ENCODE peak calls at places on chromosomes 5 and 9, in four cellular contexts. One of them, this sample, is unnamed.

GRCh38 chr9:15374310-15374709 is 48.4 kb upstream of the SNAPC3 start:
- DNase-seq in A549: no peak
- DNase-seq in HepG2: no peak
- DNase-seq in ovary: no peak
- DNase-seq in this sample: no peak

GRCh38 chr9:33167949-33168535 is 906 bp upstream of the B4GALT1 start:
- DNase-seq in A549: no peak
- DNase-seq in HepG2: no peak
- DNase-seq in ovary: no peak
- DNase-seq in this sample: no peak

GRCh38 chr5:59569158-59569557 is 324.4 kb downstream of the PDE4D start:
- DNase-seq in A549: no peak
- DNase-seq in HepG2: no peak
- DNase-seq in ovary: no peak
- DNase-seq in this sample: no peak

GRCh38 chr5:159552751-159553150 is 222.5 kb upstream of the IL12B start:
- DNase-seq in A549: no peak
- DNase-seq in HepG2: no peak
- DNase-seq in ovary: no peak
- DNase-seq in this sample: no peak

GRCh38 chr5:109601736-109602135 is 88.0 kb upstream of the MAN2A1 start:
- DNase-seq in A549: no peak
- DNase-seq in HepG2: no peak
- DNase-seq in ovary: no peak
- DNase-seq in this sample: no peak

GRCh38 chr9:113999256-114000062 is 78.6 kb downstream of the AMBP start:
- DNase-seq in A549: no peak
- DNase-seq in HepG2: no peak
- DNase-seq in ovary: peak; percentile 4
- DNase-seq in this sample: peak; percentile 4

GRCh38 chr5:94423411-94423810 is 195.0 kb downstream of the KIAA0825 start:
- DNase-seq in A549: no peak
- DNase-seq in HepG2: no peak
- DNase-seq in ovary: no peak
- DNase-seq in this sample: no peak

GRCh38 chr5:89878140-89878570 is 531.4 kb downstream of the CETN3 start:
- DNase-seq in A549: no peak
- DNase-seq in HepG2: peak; percentile 6
- DNase-seq in ovary: no peak
- DNase-seq in this sample: no peak

GRCh38 chr5:135539430-135540005 is 3.8 kb upstream of the NEUROG1 start:
- DNase-seq in A549: no peak
- DNase-seq in HepG2: no peak
- DNase-seq in ovary: no peak
- DNase-seq in this sample: no peak

GRCh38 chr5:8825161-8825757 is 720.6 kb downstream of the SEMA5A start:
- DNase-seq in A549: no peak
- DNase-seq in HepG2: no peak
- DNase-seq in ovary: no peak
- DNase-seq in this sample: no peak

GRCh38 chr9:106916491-106917235 is 53.7 kb downstream of the ZNF462 start:
- DNase-seq in A549: peak; percentile 62
- DNase-seq in HepG2: peak; percentile 23
- DNase-seq in ovary: peak; percentile 31
- DNase-seq in this sample: no peak

GRCh38 chr9:79637180-79637925 is 65.6 kb downstream of the TLE4 start:
- DNase-seq in A549: no peak
- DNase-seq in HepG2: no peak
- DNase-seq in ovary: no peak
- DNase-seq in this sample: no peak

GRCh38 chr5:158511454-158511853 is 588.3 kb downstream of the EBF1 start:
- DNase-seq in A549: no peak
- DNase-seq in HepG2: no peak
- DNase-seq in ovary: no peak
- DNase-seq in this sample: no peak

GRCh38 chr5:39891376-39891775 is 466.6 kb upstream of the DAB2 start:
- DNase-seq in A549: no peak
- DNase-seq in HepG2: no peak
- DNase-seq in ovary: no peak
- DNase-seq in this sample: no peak

GRCh38 chr5:178077751-178078150 is 35.6 kb upstream of the N4BP3 start:
- DNase-seq in A549: no peak
- DNase-seq in HepG2: peak; percentile 15
- DNase-seq in ovary: no peak
- DNase-seq in this sample: no peak

GRCh38 chr5:123116063-123116462 is 27.0 kb downstream of the PRDM6 start:
- DNase-seq in A549: no peak
- DNase-seq in HepG2: no peak
- DNase-seq in ovary: peak; percentile 23
- DNase-seq in this sample: no peak

GRCh38 chr5:1428107-1428506 is 17.1 kb downstream of the SLC6A3 start:
- DNase-seq in A549: no peak
- DNase-seq in HepG2: no peak
- DNase-seq in ovary: no peak
- DNase-seq in this sample: no peak

GRCh38 chr9:4182831-4183230 is 117.0 kb downstream of the GLIS3 start:
- DNase-seq in A549: no peak
- DNase-seq in HepG2: no peak
- DNase-seq in ovary: no peak
- DNase-seq in this sample: no peak

GRCh38 chr9:108168451-108168850 is 678.9 kb upstream of the KLF4 start:
- DNase-seq in A549: no peak
- DNase-seq in HepG2: no peak
- DNase-seq in ovary: peak; percentile 16
- DNase-seq in this sample: peak; percentile 20

GRCh38 chr9:85258823-85259370 is 482.9 kb downstream of the AGTPBP1 start:
- DNase-seq in A549: peak; percentile 60
- DNase-seq in HepG2: peak; percentile 39
- DNase-seq in ovary: no peak
- DNase-seq in this sample: peak; percentile 66

GRCh38 chr9:99073985-99074901 is 30.7 kb upstream of the TGFBR1 start:
- DNase-seq in A549: no peak
- DNase-seq in HepG2: no peak
- DNase-seq in ovary: no peak
- DNase-seq in this sample: no peak

GRCh38 chr5:135203019-135203418 is 169.0 kb upstream of the PITX1 start:
- DNase-seq in A549: no peak
- DNase-seq in HepG2: no peak
- DNase-seq in ovary: no peak
- DNase-seq in this sample: no peak

GRCh38 chr9:97568461-97569275 is 64.5 kb downstream of the TSTD2 start:
- DNase-seq in A549: no peak
- DNase-seq in HepG2: no peak
- DNase-seq in ovary: no peak
- DNase-seq in this sample: no peak

GRCh38 chr5:4659836-4660235 is 480.3 kb upstream of the ADAMTS16 start:
- DNase-seq in A549: no peak
- DNase-seq in HepG2: no peak
- DNase-seq in ovary: no peak
- DNase-seq in this sample: no peak

GRCh38 chr5:51657340-51658240 is 274.3 kb downstream of the ISL1 start:
- DNase-seq in A549: no peak
- DNase-seq in HepG2: no peak
- DNase-seq in ovary: no peak
- DNase-seq in this sample: no peak

GRCh38 chr9:84699897-84700395 is 30.4 kb downstream of the NTRK2 start:
- DNase-seq in A549: no peak
- DNase-seq in HepG2: no peak
- DNase-seq in ovary: no peak
- DNase-seq in this sample: no peak

DNA sequence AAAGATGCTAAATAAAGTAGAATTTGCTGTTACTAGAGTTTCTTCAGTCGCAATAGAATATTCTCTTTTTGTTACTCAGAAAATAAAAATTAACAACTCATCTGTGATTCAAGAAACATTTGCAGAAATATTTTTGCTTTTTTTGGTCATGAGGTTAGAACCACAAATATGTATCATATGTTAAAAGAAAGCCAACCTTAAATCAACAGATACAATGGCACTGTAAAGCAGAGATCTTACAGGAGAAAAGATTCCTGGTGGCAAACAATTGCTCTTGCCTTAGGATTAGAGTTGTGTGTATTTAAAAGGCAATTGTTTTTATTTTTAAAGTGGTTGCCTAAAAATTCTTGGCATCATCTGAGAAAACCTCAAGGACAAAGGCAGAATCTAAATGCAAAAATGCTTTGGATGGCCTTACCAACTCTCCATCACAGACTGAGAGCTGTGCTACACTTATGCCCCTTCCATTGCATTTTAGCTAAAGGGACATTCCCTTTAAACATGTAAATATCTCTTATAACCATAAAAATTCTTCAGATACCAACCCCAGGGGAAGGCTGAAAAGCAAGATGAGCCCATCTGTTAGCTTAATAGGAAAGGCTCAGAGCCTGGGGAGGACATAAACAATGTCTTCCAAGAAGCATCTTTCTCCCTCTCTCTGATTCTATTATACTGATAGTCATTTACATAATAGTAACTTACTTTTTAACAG is 100.4 kb downstream of the FAM114A2 start:
- DNase-seq in A549: no peak
- DNase-seq in HepG2: no peak
- DNase-seq in ovary: no peak
- DNase-seq in this sample: no peak
- H3K9me3 ChIP-seq in A549: peaks cover 28% of the 10 kb centered on the region
- H3K9me3 ChIP-seq in HepG2: peaks cover 48% of the 10 kb centered on the region
- H3K9me3 ChIP-seq in ovary: peaks cover 11% of the 10 kb centered on the region
- H3K9me3 ChIP-seq in this sample: peaks cover 75% of the 10 kb centered on the region

GRCh38 chr5:102603670-102604069 is 104.9 kb upstream of the SLCO6A1 start:
- DNase-seq in A549: no peak
- DNase-seq in HepG2: no peak
- DNase-seq in ovary: no peak
- DNase-seq in this sample: no peak
- H3K4me3 ChIP-seq in A549: no peak overlapping the region
- H3K4me3 ChIP-seq in HepG2: no peak overlapping the region
- H3K4me3 ChIP-seq in ovary: no peak overlapping the region
- H3K4me3 ChIP-seq in this sample: no peak overlapping the region

GRCh38 chr9:70398145-70398556 is 16.3 kb downstream of the KLF9 start:
- DNase-seq in A549: no peak
- DNase-seq in HepG2: no peak
- DNase-seq in ovary: no peak
- DNase-seq in this sample: peak; percentile 19
- TF ChIP-seq EP300 in A549: no peak
- TF ChIP-seq EP300 in HepG2: no peak
- TF ChIP-seq EP300 in ovary: no peak
- TF ChIP-seq EP300 in this sample: peak; percentile 59

GRCh38 chr5:115461506-115462290 is 82.9 kb downstream of the FEM1C start:
- DNase-seq in A549: peak; percentile 38
- DNase-seq in HepG2: no peak
- DNase-seq in ovary: no peak
- DNase-seq in this sample: no peak
- H3K9me3 ChIP-seq in A549: no peaks in the 10 kb centered on the region
- H3K9me3 ChIP-seq in HepG2: no peaks in the 10 kb centered on the region
- H3K9me3 ChIP-seq in ovary: no peaks in the 10 kb centered on the region
- H3K9me3 ChIP-seq in this sample: no peaks in the 10 kb centered on the region

GRCh38 chr5:147631428-147631985 is 121.6 kb upstream of the DPYSL3 start:
- DNase-seq in A549: no peak
- DNase-seq in HepG2: no peak
- DNase-seq in ovary: no peak
- DNase-seq in this sample: no peak
- H3K4me3 ChIP-seq in A549: no peak overlapping the region
- H3K4me3 ChIP-seq in HepG2: no peak overlapping the region
- H3K4me3 ChIP-seq in ovary: no peak overlapping the region
- H3K4me3 ChIP-seq in this sample: no peak overlapping the region